ENCODE peak calls at places on chromosomes 13 and 19, in five cellular contexts. Z is neural progenitor cell, Y is OCI-LY7, B is MM.1S, C is GM23338. H is an unnamed sample.

GRCh38 chr19:45884682-45885555 is 1.0 kb downstream of the IRF2BP1 start:
- DNase-seq in Z (peak), Y (no peak), B (no peak), C (peak), H (peak)

GRCh38 chr13:70415141-70415540 is 306.9 kb upstream of the KLHL1 start:
- DNase-seq in Z (no peak), Y (no peak), B (no peak), C (no peak), H (no peak)

GRCh38 chr13:19664481-19665230 is 31.2 kb downstream of the MPHOSPH8 start:
- DNase-seq in Z (no peak), Y (no peak), B (no peak), C (no peak), H (no peak)

GRCh38 chr13:30698488-30699005 is 36.8 kb upstream of the ALOX5AP start:
- DNase-seq in Z (no peak), Y (no peak), B (no peak), C (no peak), H (no peak)

GRCh38 chr19:48815870-48816501 is 5.2 kb upstream of the BCAT2 start:
- DNase-seq in Z (no peak), Y (peak), B (peak), C (peak), H (no peak)

GRCh38 chr19:5931251-5931650 is 17.2 kb downstream of the CAPS start:
- DNase-seq in Z (no peak), Y (no peak), B (no peak), C (no peak), H (no peak)

GRCh38 chr19:2188708-2189385 is 25.1 kb downstream of the DOT1L start:
- DNase-seq in Z (no peak), Y (no peak), B (no peak), C (no peak), H (peak)

GRCh38 chr19:46022431-46023310 is at the start of gene PGLYRP1:
- DNase-seq in Z (no peak), Y (no peak), B (no peak), C (peak), H (no peak)

GRCh38 chr19:7554990-7555864 is 19.7 kb downstream of the PNPLA6 start:
- DNase-seq in Z (peak), Y (peak), B (no peak), C (peak), H (peak)

GRCh38 chr13:49627831-49628652 is at the start of gene ARL11:
- DNase-seq in Z (peak), Y (peak), B (peak), C (peak), H (no peak)

GRCh38 chr13:43433691-43434121 is 353.1 kb downstream of the ENOX1 start:
- DNase-seq in Z (no peak), Y (no peak), B (no peak), C (no peak), H (peak)

GRCh38 chr13:35767256-35767981 is 290.9 kb upstream of the MAB21L1 start:
- DNase-seq in Z (no peak), Y (no peak), B (no peak), C (no peak), H (no peak)

GRCh38 chr13:51799261-51799660 is 4.7 kb downstream of the DHRS12 start:
- DNase-seq in Z (no peak), Y (no peak), B (no peak), C (no peak), H (no peak)

GRCh38 chr13:28710161-28710560 is 8.6 kb downstream of the SLC46A3 start:
- DNase-seq in Z (no peak), Y (no peak), B (no peak), C (no peak), H (no peak)

GRCh38 chr13:48563611-48564010 is 30.7 kb upstream of the RCBTB2 start:
- DNase-seq in Z (no peak), Y (no peak), B (no peak), C (no peak), H (no peak)

GRCh38 chr19:13181747-13182388 is 31.7 kb downstream of the IER2 start:
- DNase-seq in Z (no peak), Y (peak), B (no peak), C (no peak), H (peak)

GRCh38 chr19:48490980-48491792 is 20.4 kb downstream of the LMTK3 start:
- DNase-seq in Z (peak), Y (peak), B (peak), C (peak), H (peak)

GRCh38 chr13:103188688-103189326 is 122.6 kb upstream of the SLC10A2 start:
- DNase-seq in Z (peak), Y (peak), B (peak), C (peak), H (peak)

GRCh38 chr13:73230714-73231113 is 171.9 kb downstream of the KLF5 start:
- DNase-seq in Z (no peak), Y (no peak), B (no peak), C (no peak), H (no peak)

GRCh38 chr13:43877788-43878187 is 1.8 kb downstream of the CCDC122 start:
- DNase-seq in Z (no peak), Y (peak), B (no peak), C (no peak), H (no peak)

GRCh38 chr13:114015111-114015551 is 41.3 kb upstream of the C13orf46 start:
- DNase-seq in Z (no peak), Y (no peak), B (no peak), C (no peak), H (no peak)

GRCh38 chr13:74674701-74675100 is 540.5 kb upstream of the KLF12 start:
- DNase-seq in Z (no peak), Y (no peak), B (no peak), C (no peak), H (no peak)

GRCh38 chr13:45401306-45401705 is 16.9 kb downstream of the SLC25A30 start:
- DNase-seq in Z (no peak), Y (no peak), B (no peak), C (no peak), H (no peak)

GRCh38 chr19:56765107-56765506 is 75.4 kb downstream of the PEG3 start:
- DNase-seq in Z (no peak), Y (no peak), B (no peak), C (no peak), H (peak)

GRCh38 chr13:73849292-73849691 is 284.9 kb downstream of the KLF12 start:
- DNase-seq in Z (peak), Y (peak), B (peak), C (peak), H (peak)

GRCh38 chr13:19071161-19071936 is 110.3 kb downstream of the TUBA3C start:
- DNase-seq in Z (no peak), Y (no peak), B (no peak), C (no peak), H (no peak)

GRCh38 chr19:355134-355533 is 10.5 kb upstream of the MIER2 start:
- DNase-seq in Z (no peak), Y (no peak), B (no peak), C (no peak), H (peak)

GRCh38 chr13:52599853-52600603 is 42.2 kb upstream of the HNRNPA1L2 start:
- DNase-seq in Z (peak), Y (peak), B (peak), C (peak), H (peak)

GRCh38 chr13:99434258-99434788 is 66.9 kb upstream of the TM9SF2 start:
- DNase-seq in Z (no peak), Y (no peak), B (no peak), C (peak), H (no peak)

GRCh38 chr13:27405521-27406134 is 18.8 kb upstream of the GTF3A start:
- DNase-seq in Z (no peak), Y (no peak), B (no peak), C (no peak), H (peak)

GRCh38 chr13:27403727-27404385 is 20.6 kb upstream of the GTF3A start:
- DNase-seq in Z (no peak), Y (no peak), B (no peak), C (no peak), H (no peak)

GRCh38 chr13:27403252-27403678 is 21.2 kb upstream of the GTF3A start:
- DNase-seq in Z (peak), Y (no peak), B (no peak), C (peak), H (peak)

GRCh38 chr13:27404680-27405079 is 19.7 kb upstream of the GTF3A start:
- DNase-seq in Z (no peak), Y (no peak), B (no peak), C (no peak), H (no peak)

DNA sequence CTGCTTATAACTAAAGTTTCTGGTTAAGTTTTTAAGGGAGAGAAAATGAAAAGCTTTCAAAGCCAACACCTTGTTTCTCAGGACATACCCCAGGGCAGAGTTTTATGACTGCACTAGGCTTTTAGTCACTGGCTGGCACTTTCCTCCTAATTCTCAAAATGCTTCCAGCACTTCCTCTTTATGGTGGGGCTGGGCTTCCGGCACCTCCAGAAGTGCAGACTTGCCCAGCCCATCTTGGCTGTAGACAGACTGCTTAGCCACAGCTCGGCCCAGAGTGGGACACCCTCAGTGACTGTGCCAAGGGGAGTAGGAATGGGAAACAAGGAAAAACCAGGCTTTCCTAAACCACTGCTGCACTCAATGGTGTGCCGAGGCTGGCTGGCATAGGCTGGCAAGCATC is 23.2 kb upstream of the GTF3A start:
- DNase-seq in Z (no peak), Y (no peak), B (no peak), C (no peak), H (peak)
- TF ChIP-seq EZH2phosphoT487 in Z (no peak), Y (no peak), B (no peak), C (no peak), H (no peak)

DNA sequence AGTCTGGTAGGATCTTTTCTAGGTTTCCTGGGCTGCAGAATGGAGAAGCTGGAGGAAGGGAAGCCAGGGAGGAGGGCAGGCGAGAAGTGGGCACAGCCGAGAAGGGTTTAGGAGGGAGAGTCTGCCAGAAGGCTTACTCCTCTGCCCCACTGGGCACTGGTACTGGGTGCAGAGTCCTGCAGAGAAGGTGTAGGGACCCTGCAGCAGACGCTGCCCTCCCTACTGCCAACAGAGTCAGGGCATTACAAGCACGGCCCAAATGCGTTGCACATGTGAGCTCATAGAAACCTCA is 726 bp upstream of the PEPD start:
- DNase-seq in Z (no peak), Y (no peak), B (no peak), C (no peak), H (no peak)
- H3K4me3 ChIP-seq in Z (peak), Y (peak), B (peak), C (peak), H (peak)

GRCh38 chr13:109771926-109772325 is 14.5 kb downstream of the IRS2 start:
- DNase-seq in Z (no peak), Y (no peak), B (no peak), C (no peak), H (no peak)
- TF ChIP-seq EZH2phosphoT487 in Z (no peak), Y (no peak), B (no peak), C (no peak), H (no peak)

GRCh38 chr19:33404916-33405315 is 31.4 kb downstream of the CEBPG start:
- DNase-seq in Z (no peak), Y (no peak), B (no peak), C (no peak), H (no peak)

GRCh38 chr19:33403221-33403972 is 29.9 kb downstream of the CEBPG start:
- DNase-seq in Z (no peak), Y (no peak), B (no peak), C (no peak), H (no peak)

GRCh38 chr19:33403973-33404304 is 30.4 kb downstream of the CEBPG start:
- DNase-seq in Z (no peak), Y (no peak), B (no peak), C (no peak), H (no peak)

GRCh38 chr19:33405491-33406461 is 32.3 kb downstream of the CEBPG start:
- DNase-seq in Z (no peak), Y (no peak), B (no peak), C (no peak), H (no peak)

GRCh38 chr19:33404506-33404905 is 31.0 kb downstream of the CEBPG start:
- DNase-seq in Z (no peak), Y (no peak), B (no peak), C (no peak), H (no peak)
- H3K4me3 ChIP-seq in Z (no peak), Y (no peak), B (no peak), C (no peak), H (no peak)

GRCh38 chr19:9041023-9041422 is 30.8 kb upstream of the MUC16 start:
- DNase-seq in Z (no peak), Y (no peak), B (no peak), C (no peak), H (no peak)

GRCh38 chr19:9044449-9044848 is 34.2 kb upstream of the MUC16 start:
- DNase-seq in Z (no peak), Y (no peak), B (no peak), C (no peak), H (no peak)

GRCh38 chr19:9046694-9047093 is 36.5 kb upstream of the MUC16 start:
- DNase-seq in Z (no peak), Y (no peak), B (no peak), C (no peak), H (no peak)

GRCh38 chr19:9040131-9040530 is 29.9 kb upstream of the MUC16 start:
- DNase-seq in Z (no peak), Y (no peak), B (no peak), C (no peak), H (no peak)

GRCh38 chr19:9043524-9043923 is 33.3 kb upstream of the MUC16 start:
- DNase-seq in Z (peak), Y (no peak), B (no peak), C (no peak), H (no peak)
- TF ChIP-seq EZH2phosphoT487 in Z (no peak), Y (no peak), B (no peak), C (no peak), H (no peak)

DNA sequence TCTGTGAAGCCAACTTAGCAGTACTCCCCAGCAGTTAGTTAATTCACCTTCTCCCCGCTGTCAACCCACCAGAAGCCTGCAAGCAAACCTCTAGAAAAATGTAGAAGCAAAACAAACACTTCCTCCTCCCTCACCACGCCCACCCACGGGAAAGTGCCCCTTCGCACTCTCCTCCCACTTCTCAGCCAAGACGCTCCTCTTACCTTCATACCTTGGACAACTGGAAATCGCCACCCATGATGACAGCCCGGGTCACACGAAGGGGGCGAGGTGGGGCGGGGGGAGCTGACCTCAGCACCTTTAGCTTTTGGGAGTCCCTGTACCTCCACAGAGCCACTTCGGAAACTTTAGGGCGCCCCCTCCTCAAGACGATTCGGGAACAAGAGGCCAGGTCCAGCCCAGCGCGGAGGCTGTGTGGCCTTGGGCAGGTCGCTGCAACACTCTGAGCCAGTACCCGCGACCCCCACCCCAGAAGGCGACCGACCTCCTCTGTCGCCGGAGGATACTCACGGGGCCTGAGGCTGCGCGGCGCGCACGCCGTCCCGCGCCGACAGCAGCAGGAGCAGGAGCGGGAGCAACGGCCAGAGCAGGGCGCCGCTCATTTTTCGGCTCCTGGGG is 460 bp downstream of the CPAMD8 start:
- DNase-seq in Z (peak), Y (no peak), B (no peak), C (peak), H (no peak)
- H3K4me3 ChIP-seq in Z (peak), Y (no peak), B (no peak), C (peak), H (no peak)

DNA sequence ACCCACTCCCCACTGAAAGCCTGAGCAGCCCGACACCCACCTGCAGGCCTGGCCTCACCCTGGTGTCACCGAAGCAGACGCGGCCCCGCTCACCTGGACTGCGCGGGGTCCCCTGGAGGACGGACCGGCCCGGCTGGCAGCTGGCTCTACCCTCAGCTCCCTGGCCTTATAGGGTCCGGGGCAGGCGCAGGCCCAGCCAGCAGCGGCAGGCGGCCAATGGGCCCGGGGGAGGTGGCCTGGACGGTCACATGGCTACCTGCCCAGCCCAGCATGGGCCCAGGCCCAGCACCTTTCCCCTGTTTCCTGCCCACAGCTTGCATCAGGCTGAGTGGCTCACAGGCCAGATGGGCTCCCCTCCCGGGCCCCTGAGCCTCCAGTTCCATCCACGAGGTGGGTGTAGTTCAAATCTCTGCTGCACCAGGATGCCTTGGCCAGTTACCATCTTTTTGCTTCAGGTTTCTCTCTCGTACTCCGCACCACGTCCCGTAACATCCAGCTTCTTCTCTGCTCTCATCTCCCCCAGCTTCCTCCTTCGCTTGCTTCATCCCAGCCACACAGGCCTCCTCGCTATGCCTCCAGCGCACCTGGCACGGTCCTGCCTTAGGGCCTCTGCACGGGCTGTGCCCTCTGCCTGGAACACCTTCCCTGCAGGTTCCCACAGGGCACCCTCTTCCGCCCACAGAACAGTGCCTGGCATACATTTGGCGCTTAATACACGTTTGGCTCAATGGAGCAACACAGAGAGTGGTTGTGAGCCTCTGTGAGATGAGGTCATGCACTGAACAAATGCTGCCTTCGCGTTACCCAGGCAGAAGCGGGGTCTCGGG is at the start of gene PLIN4:
- DNase-seq in Z (no peak), Y (no peak), B (no peak), C (peak), H (peak)
- TF ChIP-seq EZH2phosphoT487 in Z (no peak), Y (no peak), B (no peak), C (no peak), H (no peak)

DNA sequence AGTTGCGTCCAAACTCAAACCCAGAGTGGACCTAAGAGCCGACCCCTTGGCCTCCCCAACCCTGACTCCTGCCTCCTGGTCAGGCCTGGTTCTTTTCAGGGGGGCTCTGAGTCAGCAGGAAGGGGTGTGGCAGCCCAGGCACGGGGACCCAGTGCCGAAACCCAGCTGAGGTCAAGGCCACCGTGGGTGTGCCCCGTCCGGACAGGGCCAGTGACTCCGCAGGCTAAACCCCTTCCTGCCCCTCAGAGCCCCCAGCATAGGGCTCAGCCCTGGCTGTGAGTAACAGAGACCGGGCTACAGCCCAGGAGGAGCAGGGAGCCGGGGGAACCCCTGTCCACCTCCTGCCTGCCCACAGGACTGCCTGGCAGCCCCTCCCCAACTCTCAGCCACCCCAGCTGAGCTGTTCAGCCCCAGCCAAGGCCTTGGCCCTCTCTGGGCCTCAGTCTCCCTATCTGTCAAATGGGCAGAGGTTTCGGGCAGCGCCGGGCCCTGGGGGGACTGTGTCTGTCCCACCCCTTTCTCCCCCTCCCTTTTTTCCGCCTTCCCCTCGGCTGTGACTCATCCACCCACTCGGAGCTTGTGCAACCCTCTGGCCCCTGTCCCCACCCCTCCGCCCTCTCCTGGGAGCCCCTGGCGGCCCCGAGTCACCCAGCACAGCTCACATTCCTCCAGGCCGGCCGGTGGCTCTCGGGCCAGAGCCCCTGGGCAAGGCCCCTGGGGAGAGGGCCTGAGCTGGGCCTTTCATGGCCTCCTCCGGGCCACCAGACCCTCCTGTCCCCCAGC is 8.6 kb downstream of the ZBTB7A start:
- DNase-seq in Z (no peak), Y (no peak), B (no peak), C (peak), H (peak)
- H3K4me3 ChIP-seq in Z (no peak), Y (no peak), B (no peak), C (no peak), H (peak)